ENCODE peak calls at places on chromosomes 11 and 22, in five cellular contexts. One of them, this sample, is unnamed.

GRCh38 chr11:29481721-29482120 is 535.1 kb downstream of the KCNA4 start:
- DNase-seq in CD4-positive, alpha-beta memory T cell: no peak
- DNase-seq in stimulated activated CD8-positive, alpha-beta memory T cell treated with anti-CD3 and anti-CD28 coated beads, Interleukin-4, amount 100 ng/mL, for 1 hour: no peak
- DNase-seq in neural progenitor cell: no peak
- DNase-seq in myocyte: no peak
- DNase-seq in this sample: no peak

GRCh38 chr11:19753451-19754041 is 40.9 kb downstream of the NAV2 start:
- DNase-seq in CD4-positive, alpha-beta memory T cell: no peak
- DNase-seq in neural progenitor cell: no peak
- DNase-seq in myocyte: no peak
- DNase-seq in stimulated activated CD8-positive, alpha-beta memory T cell treated with anti-CD3 and anti-CD28 coated beads, Interleukin-4, amount 100 ng/mL, for 1 hour: no peak
- DNase-seq in this sample: no peak

GRCh38 chr11:5443835-5444393 is 2.6 kb upstream of the OR51I1 start:
- DNase-seq in neural progenitor cell: no peak
- DNase-seq in stimulated activated CD8-positive, alpha-beta memory T cell treated with anti-CD3 and anti-CD28 coated beads, Interleukin-4, amount 100 ng/mL, for 1 hour: no peak
- DNase-seq in CD4-positive, alpha-beta memory T cell: no peak
- DNase-seq in myocyte: no peak
- DNase-seq in this sample: no peak

GRCh38 chr22:19663821-19664325 is 50.4 kb upstream of the SEPTIN5 start:
- DNase-seq in myocyte: peak
- DNase-seq in stimulated activated CD8-positive, alpha-beta memory T cell treated with anti-CD3 and anti-CD28 coated beads, Interleukin-4, amount 100 ng/mL, for 1 hour: no peak
- DNase-seq in CD4-positive, alpha-beta memory T cell: no peak
- DNase-seq in neural progenitor cell: peak
- DNase-seq in this sample: no peak

GRCh38 chr11:1745701-1746320 is 4.6 kb downstream of the IFITM10 start:
- DNase-seq in stimulated activated CD8-positive, alpha-beta memory T cell treated with anti-CD3 and anti-CD28 coated beads, Interleukin-4, amount 100 ng/mL, for 1 hour: no peak
- DNase-seq in neural progenitor cell: no peak
- DNase-seq in CD4-positive, alpha-beta memory T cell: no peak
- DNase-seq in myocyte: no peak
- DNase-seq in this sample: no peak

GRCh38 chr11:92827132-92827531 is 142.3 kb upstream of the MTNR1B start:
- DNase-seq in stimulated activated CD8-positive, alpha-beta memory T cell treated with anti-CD3 and anti-CD28 coated beads, Interleukin-4, amount 100 ng/mL, for 1 hour: no peak
- DNase-seq in neural progenitor cell: no peak
- DNase-seq in myocyte: no peak
- DNase-seq in CD4-positive, alpha-beta memory T cell: no peak
- DNase-seq in this sample: no peak

GRCh38 chr22:44357962-44358553 is 45.3 kb upstream of the SHISAL1 start:
- DNase-seq in neural progenitor cell: peak
- DNase-seq in stimulated activated CD8-positive, alpha-beta memory T cell treated with anti-CD3 and anti-CD28 coated beads, Interleukin-4, amount 100 ng/mL, for 1 hour: no peak
- DNase-seq in myocyte: no peak
- DNase-seq in CD4-positive, alpha-beta memory T cell: no peak
- DNase-seq in this sample: no peak

GRCh38 chr11:61718046-61718531 is 34.3 kb upstream of the MYRF start:
- DNase-seq in neural progenitor cell: no peak
- DNase-seq in myocyte: no peak
- DNase-seq in stimulated activated CD8-positive, alpha-beta memory T cell treated with anti-CD3 and anti-CD28 coated beads, Interleukin-4, amount 100 ng/mL, for 1 hour: no peak
- DNase-seq in CD4-positive, alpha-beta memory T cell: no peak
- DNase-seq in this sample: no peak

GRCh38 chr11:75264971-75265370 is 24.4 kb downstream of the TPBGL start:
- DNase-seq in stimulated activated CD8-positive, alpha-beta memory T cell treated with anti-CD3 and anti-CD28 coated beads, Interleukin-4, amount 100 ng/mL, for 1 hour: no peak
- DNase-seq in CD4-positive, alpha-beta memory T cell: no peak
- DNase-seq in neural progenitor cell: no peak
- DNase-seq in myocyte: no peak
- DNase-seq in this sample: no peak

GRCh38 chr11:68361702-68362101 is 49.3 kb downstream of the LRP5 start:
- DNase-seq in myocyte: no peak
- DNase-seq in stimulated activated CD8-positive, alpha-beta memory T cell treated with anti-CD3 and anti-CD28 coated beads, Interleukin-4, amount 100 ng/mL, for 1 hour: no peak
- DNase-seq in neural progenitor cell: no peak
- DNase-seq in CD4-positive, alpha-beta memory T cell: no peak
- DNase-seq in this sample: no peak

GRCh38 chr11:7252683-7253213 is 1.0 kb downstream of the SYT9 start:
- DNase-seq in stimulated activated CD8-positive, alpha-beta memory T cell treated with anti-CD3 and anti-CD28 coated beads, Interleukin-4, amount 100 ng/mL, for 1 hour: no peak
- DNase-seq in myocyte: no peak
- DNase-seq in neural progenitor cell: peak
- DNase-seq in CD4-positive, alpha-beta memory T cell: no peak
- DNase-seq in this sample: no peak

GRCh38 chr11:125886997-125887372 is 483 bp upstream of the HYLS1 start:
- DNase-seq in stimulated activated CD8-positive, alpha-beta memory T cell treated with anti-CD3 and anti-CD28 coated beads, Interleukin-4, amount 100 ng/mL, for 1 hour: no peak
- DNase-seq in CD4-positive, alpha-beta memory T cell: no peak
- DNase-seq in myocyte: no peak
- DNase-seq in neural progenitor cell: no peak
- DNase-seq in this sample: no peak